ENCODE peak calls at places on chromosomes 2 and 18, in eight cellular contexts. One of them, this sample, is unnamed.

GRCh38 chr2:158688722-158689121 is 106.4 kb upstream of the DAPL1 start:
- DNase-seq in PC-9: no peak
- DNase-seq in mesenchymal stem cell: peak; percentile 46
- DNase-seq in activated CD4-positive, alpha-beta T cell treated with anti-CD3 and anti-CD28 coated beads for 36 hours: no peak
- DNase-seq in HT-29: no peak
- DNase-seq in AG04450: no peak
- DNase-seq in GM18507: no peak
- DNase-seq in smooth muscle cell of the brain vasculature: no peak
- DNase-seq in this sample: no peak

GRCh38 chr2:9366041-9366440 is 57.3 kb downstream of the ITGB1BP1 start:
- DNase-seq in PC-9: no peak
- DNase-seq in mesenchymal stem cell: no peak
- DNase-seq in activated CD4-positive, alpha-beta T cell treated with anti-CD3 and anti-CD28 coated beads for 36 hours: no peak
- DNase-seq in HT-29: no peak
- DNase-seq in AG04450: no peak
- DNase-seq in GM18507: no peak
- DNase-seq in smooth muscle cell of the brain vasculature: no peak
- DNase-seq in this sample: no peak

GRCh38 chr18:22848618-22849017 is 84.5 kb upstream of the RBBP8 start:
- DNase-seq in PC-9: peak; percentile 70
- DNase-seq in mesenchymal stem cell: peak; percentile 21
- DNase-seq in activated CD4-positive, alpha-beta T cell treated with anti-CD3 and anti-CD28 coated beads for 36 hours: no peak
- DNase-seq in HT-29: no peak
- DNase-seq in AG04450: no peak
- DNase-seq in GM18507: no peak
- DNase-seq in smooth muscle cell of the brain vasculature: no peak
- DNase-seq in this sample: no peak

GRCh38 chr2:233519787-233520611 is 46.6 kb downstream of the USP40 start:
- DNase-seq in PC-9: no peak
- DNase-seq in mesenchymal stem cell: no peak
- DNase-seq in activated CD4-positive, alpha-beta T cell treated with anti-CD3 and anti-CD28 coated beads for 36 hours: no peak
- DNase-seq in HT-29: peak; percentile 12
- DNase-seq in AG04450: no peak
- DNase-seq in GM18507: peak; percentile 9
- DNase-seq in smooth muscle cell of the brain vasculature: no peak
- DNase-seq in this sample: no peak

GRCh38 chr2:237904806-237905599 is 45.6 kb downstream of the RAMP1 start:
- DNase-seq in PC-9: no peak
- DNase-seq in mesenchymal stem cell: peak; percentile 74
- DNase-seq in activated CD4-positive, alpha-beta T cell treated with anti-CD3 and anti-CD28 coated beads for 36 hours: peak; percentile 47
- DNase-seq in HT-29: no peak
- DNase-seq in AG04450: peak; percentile 60
- DNase-seq in GM18507: no peak
- DNase-seq in smooth muscle cell of the brain vasculature: no peak
- DNase-seq in this sample: peak; percentile 33

GRCh38 chr18:50622865-50623393 is 63.0 kb downstream of the MAPK4 start:
- DNase-seq in PC-9: no peak
- DNase-seq in mesenchymal stem cell: no peak
- DNase-seq in activated CD4-positive, alpha-beta T cell treated with anti-CD3 and anti-CD28 coated beads for 36 hours: no peak
- DNase-seq in HT-29: no peak
- DNase-seq in AG04450: no peak
- DNase-seq in GM18507: no peak
- DNase-seq in smooth muscle cell of the brain vasculature: no peak
- DNase-seq in this sample: no peak

GRCh38 chr2:222399038-222399783 is 25.1 kb upstream of the SGPP2 start:
- DNase-seq in PC-9: no peak
- DNase-seq in mesenchymal stem cell: peak; percentile 33
- DNase-seq in activated CD4-positive, alpha-beta T cell treated with anti-CD3 and anti-CD28 coated beads for 36 hours: no peak
- DNase-seq in HT-29: no peak
- DNase-seq in AG04450: no peak
- DNase-seq in GM18507: no peak
- DNase-seq in smooth muscle cell of the brain vasculature: no peak
- DNase-seq in this sample: no peak

GRCh38 chr2:149657393-149657792 is 69.8 kb upstream of the MMADHC start:
- DNase-seq in PC-9: no peak
- DNase-seq in mesenchymal stem cell: no peak
- DNase-seq in activated CD4-positive, alpha-beta T cell treated with anti-CD3 and anti-CD28 coated beads for 36 hours: no peak
- DNase-seq in HT-29: no peak
- DNase-seq in AG04450: no peak
- DNase-seq in GM18507: no peak
- DNase-seq in smooth muscle cell of the brain vasculature: no peak
- DNase-seq in this sample: no peak

GRCh38 chr2:36489296-36489695 is 108.7 kb downstream of the FEZ2 start:
- DNase-seq in PC-9: no peak
- DNase-seq in mesenchymal stem cell: peak; percentile 84
- DNase-seq in activated CD4-positive, alpha-beta T cell treated with anti-CD3 and anti-CD28 coated beads for 36 hours: no peak
- DNase-seq in HT-29: no peak
- DNase-seq in AG04450: no peak
- DNase-seq in GM18507: no peak
- DNase-seq in smooth muscle cell of the brain vasculature: no peak
- DNase-seq in this sample: no peak

GRCh38 chr2:143476421-143477084 is 347.3 kb downstream of the ARHGAP15 start:
- DNase-seq in PC-9: no peak
- DNase-seq in mesenchymal stem cell: peak; percentile 77
- DNase-seq in activated CD4-positive, alpha-beta T cell treated with anti-CD3 and anti-CD28 coated beads for 36 hours: no peak
- DNase-seq in HT-29: no peak
- DNase-seq in AG04450: peak; percentile 59
- DNase-seq in GM18507: no peak
- DNase-seq in smooth muscle cell of the brain vasculature: peak; percentile 17
- DNase-seq in this sample: no peak

GRCh38 chr18:9188359-9189231 is 52.0 kb downstream of the ANKRD12 start:
- DNase-seq in PC-9: no peak
- DNase-seq in mesenchymal stem cell: no peak
- DNase-seq in activated CD4-positive, alpha-beta T cell treated with anti-CD3 and anti-CD28 coated beads for 36 hours: no peak
- DNase-seq in HT-29: no peak
- DNase-seq in AG04450: no peak
- DNase-seq in GM18507: no peak
- DNase-seq in smooth muscle cell of the brain vasculature: no peak
- DNase-seq in this sample: no peak

GRCh38 chr18:70422061-70422965 is 133.5 kb downstream of the SOCS6 start:
- DNase-seq in PC-9: peak; percentile 97
- DNase-seq in mesenchymal stem cell: peak; percentile 94
- DNase-seq in activated CD4-positive, alpha-beta T cell treated with anti-CD3 and anti-CD28 coated beads for 36 hours: peak; percentile 16
- DNase-seq in HT-29: peak; percentile 77
- DNase-seq in AG04450: peak; percentile 63
- DNase-seq in GM18507: no peak
- DNase-seq in smooth muscle cell of the brain vasculature: peak; percentile 57
- DNase-seq in this sample: peak; percentile 69

GRCh38 chr2:117065912-117066311 is 748.6 kb upstream of the DDX18 start:
- DNase-seq in PC-9: no peak
- DNase-seq in mesenchymal stem cell: peak; percentile 24
- DNase-seq in activated CD4-positive, alpha-beta T cell treated with anti-CD3 and anti-CD28 coated beads for 36 hours: no peak
- DNase-seq in HT-29: no peak
- DNase-seq in AG04450: no peak
- DNase-seq in GM18507: no peak
- DNase-seq in smooth muscle cell of the brain vasculature: no peak
- DNase-seq in this sample: no peak

GRCh38 chr18:56702946-56703345 is 51.8 kb downstream of the WDR7 start:
- DNase-seq in PC-9: no peak
- DNase-seq in mesenchymal stem cell: peak; percentile 44
- DNase-seq in activated CD4-positive, alpha-beta T cell treated with anti-CD3 and anti-CD28 coated beads for 36 hours: peak; percentile 23
- DNase-seq in HT-29: peak; percentile 58
- DNase-seq in AG04450: no peak
- DNase-seq in GM18507: no peak
- DNase-seq in smooth muscle cell of the brain vasculature: no peak
- DNase-seq in this sample: no peak

GRCh38 chr2:235143789-235144188 is 192.0 kb downstream of the SH3BP4 start:
- DNase-seq in PC-9: no peak
- DNase-seq in mesenchymal stem cell: no peak
- DNase-seq in activated CD4-positive, alpha-beta T cell treated with anti-CD3 and anti-CD28 coated beads for 36 hours: no peak
- DNase-seq in HT-29: no peak
- DNase-seq in AG04450: no peak
- DNase-seq in GM18507: no peak
- DNase-seq in smooth muscle cell of the brain vasculature: no peak
- DNase-seq in this sample: no peak

GRCh38 chr18:63321291-63321690 is 1.7 kb upstream of the BCL2 start:
- DNase-seq in PC-9: no peak
- DNase-seq in mesenchymal stem cell: no peak
- DNase-seq in activated CD4-positive, alpha-beta T cell treated with anti-CD3 and anti-CD28 coated beads for 36 hours: no peak
- DNase-seq in HT-29: no peak
- DNase-seq in AG04450: no peak
- DNase-seq in GM18507: no peak
- DNase-seq in smooth muscle cell of the brain vasculature: no peak
- DNase-seq in this sample: no peak

GRCh38 chr2:230209422-230210051 is 10.2 kb downstream of the SP110 start:
- DNase-seq in PC-9: no peak
- DNase-seq in mesenchymal stem cell: no peak
- DNase-seq in activated CD4-positive, alpha-beta T cell treated with anti-CD3 and anti-CD28 coated beads for 36 hours: no peak
- DNase-seq in HT-29: no peak
- DNase-seq in AG04450: no peak
- DNase-seq in GM18507: no peak
- DNase-seq in smooth muscle cell of the brain vasculature: no peak
- DNase-seq in this sample: no peak

GRCh38 chr18:8174758-8175157 is 434.5 kb upstream of the RAB12 start:
- DNase-seq in PC-9: no peak
- DNase-seq in mesenchymal stem cell: no peak
- DNase-seq in activated CD4-positive, alpha-beta T cell treated with anti-CD3 and anti-CD28 coated beads for 36 hours: no peak
- DNase-seq in HT-29: no peak
- DNase-seq in AG04450: no peak
- DNase-seq in GM18507: no peak
- DNase-seq in smooth muscle cell of the brain vasculature: no peak
- DNase-seq in this sample: no peak

GRCh38 chr2:5849596-5849995 is 157.4 kb downstream of the SOX11 start:
- DNase-seq in PC-9: no peak
- DNase-seq in mesenchymal stem cell: no peak
- DNase-seq in activated CD4-positive, alpha-beta T cell treated with anti-CD3 and anti-CD28 coated beads for 36 hours: no peak
- DNase-seq in HT-29: peak; percentile 4
- DNase-seq in AG04450: no peak
- DNase-seq in GM18507: no peak
- DNase-seq in smooth muscle cell of the brain vasculature: no peak
- DNase-seq in this sample: no peak

GRCh38 chr2:232655392-232655791 is 22.0 kb downstream of the EFHD1 start:
- DNase-seq in PC-9: no peak
- DNase-seq in mesenchymal stem cell: no peak
- DNase-seq in activated CD4-positive, alpha-beta T cell treated with anti-CD3 and anti-CD28 coated beads for 36 hours: no peak
- DNase-seq in HT-29: no peak
- DNase-seq in AG04450: no peak
- DNase-seq in GM18507: no peak
- DNase-seq in smooth muscle cell of the brain vasculature: no peak
- DNase-seq in this sample: no peak

GRCh38 chr2:70692256-70692655 is 75.7 kb downstream of the ADD2 start:
- DNase-seq in PC-9: no peak
- DNase-seq in mesenchymal stem cell: no peak
- DNase-seq in activated CD4-positive, alpha-beta T cell treated with anti-CD3 and anti-CD28 coated beads for 36 hours: no peak
- DNase-seq in HT-29: no peak
- DNase-seq in AG04450: no peak
- DNase-seq in GM18507: no peak
- DNase-seq in smooth muscle cell of the brain vasculature: no peak
- DNase-seq in this sample: no peak

GRCh38 chr2:240946046-240946445 is 39.9 kb downstream of the CROCC2 start:
- DNase-seq in PC-9: no peak
- DNase-seq in mesenchymal stem cell: no peak
- DNase-seq in activated CD4-positive, alpha-beta T cell treated with anti-CD3 and anti-CD28 coated beads for 36 hours: no peak
- DNase-seq in HT-29: no peak
- DNase-seq in AG04450: no peak
- DNase-seq in GM18507: no peak
- DNase-seq in smooth muscle cell of the brain vasculature: no peak
- DNase-seq in this sample: no peak

GRCh38 chr2:147368306-147368705 is 476.5 kb upstream of the ACVR2A start:
- DNase-seq in PC-9: no peak
- DNase-seq in mesenchymal stem cell: no peak
- DNase-seq in activated CD4-positive, alpha-beta T cell treated with anti-CD3 and anti-CD28 coated beads for 36 hours: no peak
- DNase-seq in HT-29: no peak
- DNase-seq in AG04450: no peak
- DNase-seq in GM18507: no peak
- DNase-seq in smooth muscle cell of the brain vasculature: no peak
- DNase-seq in this sample: no peak

GRCh38 chr2:162013514-162014205 is 60.4 kb downstream of the DPP4 start:
- DNase-seq in PC-9: no peak
- DNase-seq in mesenchymal stem cell: no peak
- DNase-seq in activated CD4-positive, alpha-beta T cell treated with anti-CD3 and anti-CD28 coated beads for 36 hours: no peak
- DNase-seq in HT-29: no peak
- DNase-seq in AG04450: no peak
- DNase-seq in GM18507: no peak
- DNase-seq in smooth muscle cell of the brain vasculature: no peak
- DNase-seq in this sample: no peak

GRCh38 chr2:237744613-237745249 is 53.8 kb upstream of the RBM44 start:
- DNase-seq in PC-9: no peak
- DNase-seq in mesenchymal stem cell: peak; percentile 60
- DNase-seq in activated CD4-positive, alpha-beta T cell treated with anti-CD3 and anti-CD28 coated beads for 36 hours: peak; percentile 84
- DNase-seq in HT-29: peak; percentile 68
- DNase-seq in AG04450: no peak
- DNase-seq in GM18507: peak; percentile 66
- DNase-seq in smooth muscle cell of the brain vasculature: no peak
- DNase-seq in this sample: peak; percentile 90

GRCh38 chr2:230219419-230220331 is at the start of gene SP110:
- DNase-seq in PC-9: peak; percentile 68
- DNase-seq in mesenchymal stem cell: peak; percentile 86
- DNase-seq in activated CD4-positive, alpha-beta T cell treated with anti-CD3 and anti-CD28 coated beads for 36 hours: peak; percentile 89
- DNase-seq in HT-29: peak; percentile 83
- DNase-seq in AG04450: peak; percentile 69
- DNase-seq in GM18507: no peak
- DNase-seq in smooth muscle cell of the brain vasculature: peak; percentile 62
- DNase-seq in this sample: peak; percentile 53

GRCh38 chr2:196926562-196927317 is at the start of gene PGAP1:
- DNase-seq in PC-9: peak; percentile 62
- DNase-seq in mesenchymal stem cell: peak; percentile 92
- DNase-seq in activated CD4-positive, alpha-beta T cell treated with anti-CD3 and anti-CD28 coated beads for 36 hours: peak; percentile 94
- DNase-seq in HT-29: peak; percentile 92
- DNase-seq in AG04450: peak; percentile 63
- DNase-seq in GM18507: peak; percentile 84
- DNase-seq in smooth muscle cell of the brain vasculature: peak; percentile 83
- DNase-seq in this sample: peak; percentile 90